ENCODE peak calls at places on chromosomes 12 and 14, in four cellular contexts. V is astrocyte of the spinal cord, E is right atrium auricular region, R is neural progenitor cell. F is an unnamed sample.

GRCh38 chr12:126159139-126159538 is 1093.9 kb downstream of the AACS start:
- DNase-seq in V (no peak), E (no peak), R (no peak), F (no peak)

GRCh38 chr14:89661392-89661791 is 244.4 kb upstream of the FOXN3 start:
- DNase-seq in E (no peak), R (no peak), V (no peak), F (no peak)

GRCh38 chr12:80848858-80849257 is 88.9 kb downstream of the LIN7A start:
- DNase-seq in E (no peak), V (no peak), R (no peak), F (no peak)

GRCh38 chr14:100541621-100542560 is 45.3 kb downstream of the BEGAIN start:
- DNase-seq in R (no peak), V (no peak), E (no peak), F (no peak)

GRCh38 chr12:1473418-1473817 is 121.0 kb downstream of the FBXL14 start:
- DNase-seq in E (no peak), V (no peak), R (no peak), F (no peak)

GRCh38 chr12:66371982-66372381 is 69.7 kb downstream of the HELB start:
- DNase-seq in V (no peak), R (no peak), E (no peak), F (no peak)

GRCh38 chr12:6214633-6215032 is 14.4 kb downstream of the CD9 start:
- DNase-seq in V (no peak), R (no peak), E (no peak), F (no peak)

GRCh38 chr12:70895956-70896355 is 24.6 kb downstream of the PTPRR start:
- DNase-seq in R (no peak), E (no peak), V (no peak), F (no peak)

GRCh38 chr12:109888179-109889020 is 8.1 kb upstream of the GLTP start:
- DNase-seq in V (peak; percentile 89), R (no peak), E (no peak), F (no peak)

GRCh38 chr12:24814379-24815086 is 134.4 kb downstream of the BCAT1 start:
- DNase-seq in V (no peak), E (no peak), R (no peak), F (no peak)

GRCh38 chr12:3604750-3605638 is 114.0 kb downstream of the PRMT8 start:
- DNase-seq in V (peak; percentile 14), E (no peak), R (peak; percentile 39), F (no peak)

GRCh38 chr12:22042981-22043669 is 2.9 kb upstream of the CMAS start:
- DNase-seq in V (peak; percentile 52), E (no peak), R (no peak), F (no peak)

GRCh38 chr14:84131924-84132323 is 1398.0 kb upstream of the FLRT2 start:
- DNase-seq in V (no peak), R (no peak), E (no peak), F (no peak)

GRCh38 chr12:54601841-54602240 is 13.4 kb upstream of the PPP1R1A start:
- DNase-seq in E (no peak), R (no peak), V (no peak), F (no peak)

GRCh38 chr14:61322799-61323290 is 1.5 kb downstream of the PRKCH start:
- DNase-seq in E (no peak), V (no peak), R (no peak), F (no peak)

GRCh38 chr12:113514602-113515001 is 42.9 kb upstream of the LHX5 start:
- DNase-seq in E (no peak), V (no peak), R (no peak), F (no peak)

GRCh38 chr14:61860294-61860918 is 98.2 kb downstream of the SNAPC1 start:
- DNase-seq in E (no peak), R (peak; percentile 61), V (peak; percentile 37), F (no peak)

GRCh38 chr12:110354172-110354780 is 49.2 kb downstream of the ANAPC7 start:
- DNase-seq in E (no peak), V (no peak), R (no peak), F (no peak)

GRCh38 chr12:121224591-121224990 is 14.7 kb downstream of the P2RX4 start:
- DNase-seq in V (no peak), E (no peak), R (no peak), F (no peak)

GRCh38 chr12:99600388-99600787 is 47.2 kb upstream of the GARIN6 start:
- DNase-seq in R (peak; percentile 5), E (no peak), V (no peak), F (no peak)

GRCh38 chr12:38175538-38175937 is 141.0 kb upstream of the ALG10B start:
- DNase-seq in E (no peak), V (no peak), R (no peak), F (no peak)

GRCh38 chr14:63508033-63508432 is 35.1 kb downstream of the PPP2R5E start:
- DNase-seq in E (no peak), V (no peak), R (no peak), F (no peak)

GRCh38 chr14:40762685-40763084 is 844.0 kb upstream of the LRFN5 start:
- DNase-seq in R (no peak), V (no peak), E (no peak), F (no peak)

GRCh38 chr14:41605550-41606248 is 977 bp upstream of the LRFN5 start:
- DNase-seq in E (no peak), R (peak; percentile 75), V (peak; percentile 60), F (no peak)

GRCh38 chr12:105554856-105555255 is 224.4 kb downstream of the C12orf75 start:
- DNase-seq in V (no peak), R (no peak), E (no peak), F (no peak)

GRCh38 chr14:89134640-89135039 is 282.4 kb downstream of the FOXN3 start:
- DNase-seq in E (no peak), R (no peak), V (no peak), F (no peak)

GRCh38 chr12:81369175-81369574 is 291.3 kb downstream of the ACSS3 start:
- DNase-seq in V (no peak), E (no peak), R (no peak), F (no peak)

GRCh38 chr12:119593578-119594398 is at the start of gene TMEM233:
- DNase-seq in R (peak; percentile 83), V (peak; percentile 18), E (no peak), F (no peak)

GRCh38 chr12:98417303-98417702 is 98.1 kb upstream of the TMPO start:
- DNase-seq in R (no peak), E (no peak), V (no peak), F (no peak)

GRCh38 chr12:128245890-128246289 is 21.1 kb upstream of the TMEM132C start:
- DNase-seq in E (no peak), V (no peak), R (no peak), F (no peak)

GRCh38 chr12:21666722-21667121 is 9.1 kb upstream of the LDHB start:
- DNase-seq in E (no peak), R (no peak), V (no peak), F (no peak)

DNA sequence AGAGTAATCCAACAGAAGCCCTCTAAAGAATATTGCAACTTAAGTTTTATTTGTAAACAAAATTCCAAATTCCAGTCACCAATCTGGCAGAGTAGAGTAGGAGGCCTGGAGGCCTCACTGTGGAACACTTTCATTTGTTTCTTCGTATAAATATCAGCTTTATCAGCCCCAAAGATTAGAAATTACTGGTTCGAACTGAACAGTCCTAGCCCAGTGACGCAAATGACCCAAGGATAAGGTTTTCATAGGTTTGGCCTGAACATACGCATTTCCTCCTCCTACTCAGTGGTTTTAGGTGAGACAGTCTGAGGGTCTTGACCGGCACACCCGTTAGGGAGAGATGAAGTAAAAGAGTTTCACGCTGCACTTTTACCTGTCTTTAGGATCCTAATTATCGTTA is 1.7 kb downstream of the CDC42BPB start:
- DNase-seq in V (no peak), E (no peak), R (no peak), F (no peak)
- H3K4me3 ChIP-seq in V (peak overlapping the region; percentile 71), E (peak overlapping the region; percentile 92), R (peak overlapping the region; percentile 98), F (peak overlapping the region; percentile 81)

GRCh38 chr12:76020731-76021672 is 10.6 kb downstream of the PHLDA1 start:
- DNase-seq in E (no peak), R (no peak), V (peak; percentile 99), F (no peak)
- H3K4me3 ChIP-seq in E (no peak overlapping the region), R (no peak overlapping the region), V (no peak overlapping the region), F (no peak overlapping the region)

DNA sequence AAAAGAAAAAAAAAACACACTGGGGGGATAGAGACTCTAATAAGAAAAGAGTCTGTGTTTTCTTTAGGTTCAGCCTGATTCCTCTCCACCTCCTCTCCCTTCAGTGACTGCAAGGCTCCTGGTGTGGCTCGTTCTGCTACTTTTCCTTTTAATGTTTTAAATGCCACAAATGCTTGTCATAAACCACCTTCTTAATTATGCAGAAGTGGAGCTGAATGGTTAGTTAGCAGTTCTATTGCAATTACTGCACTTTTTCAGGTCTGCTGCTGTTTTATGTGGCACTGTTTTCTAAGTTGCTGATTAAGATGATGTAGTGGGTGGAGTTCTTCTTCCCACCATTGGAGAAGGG is 878.1 kb downstream of the DIO2 start:
- DNase-seq in R (no peak), E (no peak), V (no peak), F (no peak)
- H3K4me3 ChIP-seq in R (peak overlapping the region; percentile 12), E (no peak overlapping the region), V (no peak overlapping the region), F (no peak overlapping the region)

DNA sequence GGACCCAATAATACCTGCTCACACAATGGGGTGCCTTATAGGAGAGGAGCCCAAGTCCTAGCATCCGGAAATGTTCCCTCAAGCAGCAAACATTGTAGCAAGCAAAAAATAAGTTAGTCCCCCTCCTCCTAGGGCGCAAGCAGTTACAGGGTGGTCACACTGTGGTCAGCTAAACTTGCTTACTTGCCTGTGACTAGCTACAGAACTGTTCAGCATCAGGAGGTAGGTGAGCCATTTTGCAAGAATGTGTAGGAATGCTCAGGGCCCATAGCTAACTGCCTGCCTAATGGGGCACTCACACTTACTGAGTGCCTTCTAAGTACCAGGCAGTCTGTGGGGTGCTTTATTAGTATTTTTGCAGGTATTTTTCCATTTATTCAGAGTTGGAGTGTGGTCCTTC is 154.6 kb upstream of the GRIN2B start:
- DNase-seq in V (no peak), E (no peak), R (no peak), F (no peak)
- H3K4me3 ChIP-seq in V (no peak overlapping the region), E (no peak overlapping the region), R (no peak overlapping the region), F (no peak overlapping the region)

GRCh38 chr14:92716131-92716530 is 32.3 kb downstream of the LGMN start:
- DNase-seq in V (no peak), E (no peak), R (no peak), F (no peak)

GRCh38 chr14:92719421-92719820 is 29.0 kb downstream of the LGMN start:
- DNase-seq in V (no peak), E (no peak), R (no peak), F (no peak)

GRCh38 chr14:92717571-92718042 is 30.8 kb downstream of the LGMN start:
- DNase-seq in V (no peak), R (no peak), E (no peak), F (no peak)

GRCh38 chr14:92718659-92719058 is 29.8 kb downstream of the LGMN start:
- DNase-seq in R (no peak), E (no peak), V (no peak), F (no peak)

DNA sequence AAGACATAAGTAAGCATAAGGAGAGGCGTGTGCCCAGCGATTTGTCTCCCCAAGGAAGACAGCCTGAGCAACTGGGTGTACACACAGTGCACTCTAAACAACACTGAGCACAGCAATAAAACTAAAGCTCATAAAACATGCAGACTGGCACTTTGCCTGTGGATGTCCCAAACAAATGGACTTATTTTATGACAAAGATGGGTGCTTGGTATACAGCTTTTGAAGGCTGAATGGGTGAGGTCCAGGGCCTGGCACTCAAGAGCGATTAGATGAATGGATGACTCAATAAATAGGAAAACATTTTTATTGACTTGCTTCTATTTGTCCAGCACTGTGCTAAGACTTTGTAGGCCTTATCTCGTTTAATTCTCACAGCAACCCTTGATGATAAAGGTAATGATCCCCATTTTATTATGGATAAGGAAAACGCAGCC is 28.5 kb downstream of the LGMN start:
- DNase-seq in E (no peak), V (no peak), R (no peak), F (no peak)
- H3K4me3 ChIP-seq in E (no peak overlapping the region), V (no peak overlapping the region), R (no peak overlapping the region), F (no peak overlapping the region)

F was measured in suprapubic skin.